ENCODE peak calls at places on chromosomes 6 and 20, in four cellular contexts. M, P, U and I are unnamed samples.

GRCh38 chr20:23350855-23351838 is 556 bp downstream of the NXT1 start:
- DNase-seq in U (no peak), M (peak), P (peak), I (peak)

GRCh38 chr20:42775037-42775436 is 414.7 kb downstream of the PTPRT start:
- DNase-seq in M (no peak), P (no peak), U (no peak), I (no peak)

GRCh38 chr20:7195704-7196103 is 428.2 kb downstream of the BMP2 start:
- DNase-seq in M (peak), U (peak), P (no peak), I (no peak)

GRCh38 chr20:37901280-37901666 is 1.7 kb upstream of the VSTM2L start:
- DNase-seq in U (no peak), P (peak), M (no peak), I (no peak)

GRCh38 chr6:98848539-98849210 is 14.3 kb downstream of the POU3F2 start:
- DNase-seq in U (no peak), M (no peak), P (no peak), I (no peak)

GRCh38 chr20:36575066-36575743 is 1.8 kb downstream of the TGIF2 start:
- DNase-seq in M (peak), U (no peak), P (peak), I (no peak)

GRCh38 chr6:52739627-52740026 is 23.6 kb downstream of the GSTA2 start:
- DNase-seq in U (no peak), M (no peak), P (no peak), I (no peak)

GRCh38 chr6:133130863-133131262 is 110.3 kb upstream of the EYA4 start:
- DNase-seq in U (no peak), P (no peak), M (no peak), I (no peak)

GRCh38 chr6:21836772-21837460 is 243.4 kb downstream of the SOX4 start:
- DNase-seq in P (no peak), U (no peak), M (no peak), I (no peak)

GRCh38 chr6:99254616-99255550 is 94.6 kb downstream of the FAXC start:
- DNase-seq in P (no peak), M (no peak), U (no peak), I (no peak)

GRCh38 chr20:1938464-1939269 is 43.5 kb downstream of the SIRPA start:
- DNase-seq in M (no peak), U (no peak), P (no peak), I (no peak)

GRCh38 chr6:148967546-148967945 is 220.7 kb downstream of the UST start:
- DNase-seq in M (no peak), U (no peak), P (no peak), I (no peak)

GRCh38 chr20:7459123-7459522 is 481.1 kb downstream of the HAO1 start:
- DNase-seq in M (peak), U (no peak), P (no peak), I (no peak)

GRCh38 chr6:166636191-166636938 is 9.3 kb upstream of the RPS6KA2 start:
- DNase-seq in M (no peak), P (no peak), U (no peak), I (no peak)

GRCh38 chr20:53226788-53227187 is 254.6 kb downstream of the TSHZ2 start:
- DNase-seq in U (no peak), M (no peak), P (no peak), I (no peak)

GRCh38 chr6:113825776-113826175 is 31.4 kb upstream of the MARCKS start:
- DNase-seq in P (peak), M (peak), U (no peak), I (no peak)